ENCODE peak calls at places on chromosomes 6 and 20, in eight cellular contexts. V is astrocyte, K is kidney, N is GM23248, I is spleen, X is mammary epithelial cell, D is body of pancreas, O is tibial artery. B is an unnamed sample.

GRCh38 chr6:33851959-33852358 is 48.2 kb upstream of the MLN start:
- DNase-seq in V (no peak), K (peak; percentile 58), N (peak; percentile 49), I (no peak), X (no peak), D (no peak), O (no peak), B (no peak)

GRCh38 chr20:24622856-24623255 is 153.4 kb downstream of the SYNDIG1 start:
- DNase-seq in V (no peak), K (no peak), N (no peak), I (no peak), X (no peak), D (no peak), O (no peak), B (no peak)

GRCh38 chr20:57746832-57747404 is 37.1 kb upstream of the PMEPA1 start:
- DNase-seq in V (no peak), K (peak; percentile 27), N (no peak), I (peak; percentile 39), X (no peak), D (no peak), O (no peak), B (no peak)

GRCh38 chr20:19426356-19426755 is 213.9 kb downstream of the SLC24A3 start:
- DNase-seq in V (no peak), K (no peak), N (no peak), I (no peak), X (no peak), D (no peak), O (no peak), B (no peak)

GRCh38 chr6:30769088-30769852 is 24.9 kb upstream of the IER3 start:
- DNase-seq in V (peak; percentile 97), K (peak; percentile 91), N (peak; percentile 98), I (no peak), X (peak; percentile 95), D (peak; percentile 71), O (no peak), B (peak; percentile 25)

GRCh38 chr6:40252531-40253258 is 318.4 kb upstream of the MOCS1 start:
- DNase-seq in V (no peak), K (no peak), N (no peak), I (no peak), X (no peak), D (no peak), O (no peak), B (no peak)

GRCh38 chr6:132725471-132725870 is 11.6 kb upstream of the VNN1 start:
- DNase-seq in V (no peak), K (no peak), N (no peak), I (no peak), X (no peak), D (no peak), O (no peak), B (no peak)

GRCh38 chr6:123676793-123677192 is 40.0 kb upstream of the TRDN start:
- DNase-seq in V (no peak), K (no peak), N (no peak), I (no peak), X (no peak), D (no peak), O (no peak), B (no peak)

GRCh38 chr20:57498425-57499400 is 26.2 kb downstream of the CTCFL start:
- DNase-seq in V (no peak), K (no peak), N (peak; percentile 50), I (no peak), X (no peak), D (no peak), O (no peak), B (no peak)

GRCh38 chr6:30705620-30706019 is 11.5 kb downstream of the MDC1 start:
- DNase-seq in V (no peak), K (peak; percentile 20), N (no peak), I (peak; percentile 22), X (no peak), D (no peak), O (peak; percentile 24), B (no peak)

GRCh38 chr6:134651519-134651918 is 298.4 kb downstream of the ALDH8A1 start:
- DNase-seq in V (no peak), K (no peak), N (no peak), I (no peak), X (no peak), D (no peak), O (no peak), B (no peak)

GRCh38 chr20:17936306-17936790 is 32.2 kb downstream of the SNX5 start:
- DNase-seq in V (no peak), K (no peak), N (peak; percentile 53), I (no peak), X (no peak), D (no peak), O (no peak), B (no peak)

GRCh38 chr20:59137532-59137931 is 26.1 kb upstream of the ZNF831 start:
- DNase-seq in V (no peak), K (no peak), N (no peak), I (no peak), X (no peak), D (no peak), O (no peak), B (no peak)

GRCh38 chr6:51963980-51964379 is 123.4 kb downstream of the PKHD1 start:
- DNase-seq in V (no peak), K (no peak), N (no peak), I (no peak), X (no peak), D (no peak), O (no peak), B (no peak)

GRCh38 chr6:51962355-51962754 is 125.1 kb downstream of the PKHD1 start:
- DNase-seq in V (no peak), K (no peak), N (no peak), I (no peak), X (no peak), D (no peak), O (no peak), B (no peak)

GRCh38 chr6:51972659-51973058 is 114.8 kb downstream of the PKHD1 start:
- DNase-seq in V (no peak), K (no peak), N (no peak), I (no peak), X (no peak), D (no peak), O (no peak), B (no peak)

GRCh38 chr6:51965222-51965801 is 122.1 kb downstream of the PKHD1 start:
- DNase-seq in V (no peak), K (no peak), N (no peak), I (no peak), X (no peak), D (no peak), O (no peak), B (no peak)

DNA sequence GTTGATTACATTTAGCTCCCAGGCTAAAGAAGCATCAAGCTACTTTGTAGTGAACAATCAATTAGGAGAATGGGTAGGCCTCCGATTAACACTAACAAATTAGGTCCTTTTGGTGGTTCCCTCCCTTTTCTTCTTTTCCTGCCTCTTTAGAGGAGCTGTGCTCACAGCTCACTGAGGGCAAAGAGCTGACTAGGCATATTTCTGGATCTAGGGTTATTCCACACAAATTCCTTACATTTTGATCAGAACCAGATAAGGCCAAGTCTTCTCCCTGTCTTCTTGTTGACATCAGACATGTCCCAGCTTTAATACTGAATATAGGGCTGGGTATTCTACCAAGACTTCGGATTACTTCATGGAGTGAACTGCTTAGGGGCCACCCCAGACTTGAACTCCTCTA is 119.1 kb downstream of the PKHD1 start:
- DNase-seq in V (no peak), K (no peak), N (no peak), I (no peak), X (no peak), D (no peak), O (no peak), B (no peak)
- H3K4me3 ChIP-seq in V (no peak overlapping the region), K (no peak overlapping the region), N (no peak overlapping the region), I (no peak overlapping the region), X (no peak overlapping the region), D (no peak overlapping the region), O (no peak overlapping the region), B (no peak overlapping the region)

DNA sequence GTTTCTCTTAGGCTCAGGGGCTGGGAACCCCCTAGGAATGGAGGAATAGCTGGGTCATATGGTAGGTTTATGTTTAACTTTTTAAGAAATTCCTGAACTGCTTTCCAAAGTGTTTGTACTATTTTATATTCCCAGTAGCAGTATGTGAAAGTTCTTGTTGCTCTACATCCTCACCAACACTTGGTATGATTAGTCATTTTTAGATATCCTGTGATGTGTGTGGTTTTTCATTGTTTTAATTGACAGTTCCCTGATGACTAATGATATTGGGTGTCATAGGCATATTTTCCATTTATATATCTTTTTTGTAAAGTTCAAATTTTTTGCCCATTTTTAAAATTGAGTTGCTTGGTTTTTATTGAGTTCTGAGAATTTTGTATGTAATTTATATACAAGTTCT is 72.3 kb downstream of the SLC16A10 start:
- DNase-seq in V (no peak), K (no peak), N (no peak), I (no peak), X (peak; percentile 10), D (no peak), O (no peak), B (peak; percentile 33)
- H3K9me3 ChIP-seq in V (no peaks in the 10 kb centered on the region), K (no peaks in the 10 kb centered on the region), N (no peaks in the 10 kb centered on the region), I (peaks cover 22% of the 10 kb centered on the region), X (no peaks in the 10 kb centered on the region), D (no peaks in the 10 kb centered on the region), O (peaks cover 12% of the 10 kb centered on the region), B (peaks cover 30% of the 10 kb centered on the region)

GRCh38 chr6:108581237-108581931 is 20.7 kb downstream of the FOXO3 start:
- DNase-seq in V (peak; percentile 91), K (no peak), N (peak; percentile 77), I (no peak), X (peak; percentile 77), D (no peak), O (no peak), B (no peak)

GRCh38 chr6:108578595-108579038 is 17.9 kb downstream of the FOXO3 start:
- DNase-seq in V (peak; percentile 78), K (no peak), N (peak; percentile 64), I (no peak), X (no peak), D (no peak), O (no peak), B (no peak)

GRCh38 chr6:108581932-108582500 is 21.3 kb downstream of the FOXO3 start:
- DNase-seq in V (no peak), K (no peak), N (peak; percentile 52), I (no peak), X (no peak), D (no peak), O (no peak), B (no peak)

GRCh38 chr6:108582618-108583017 is 21.9 kb downstream of the FOXO3 start:
- DNase-seq in V (no peak), K (no peak), N (no peak), I (no peak), X (no peak), D (no peak), O (no peak), B (no peak)

GRCh38 chr6:108580645-108581044 is 19.9 kb downstream of the FOXO3 start:
- DNase-seq in V (no peak), K (no peak), N (no peak), I (no peak), X (no peak), D (no peak), O (no peak), B (no peak)
- H3K4me3 ChIP-seq in V (peak overlapping the region; percentile 47), K (no peak overlapping the region), N (peak overlapping the region; percentile 58), I (no peak overlapping the region), X (no peak overlapping the region), D (no peak overlapping the region), O (no peak overlapping the region), B (peak overlapping the region; percentile 56)

DNA sequence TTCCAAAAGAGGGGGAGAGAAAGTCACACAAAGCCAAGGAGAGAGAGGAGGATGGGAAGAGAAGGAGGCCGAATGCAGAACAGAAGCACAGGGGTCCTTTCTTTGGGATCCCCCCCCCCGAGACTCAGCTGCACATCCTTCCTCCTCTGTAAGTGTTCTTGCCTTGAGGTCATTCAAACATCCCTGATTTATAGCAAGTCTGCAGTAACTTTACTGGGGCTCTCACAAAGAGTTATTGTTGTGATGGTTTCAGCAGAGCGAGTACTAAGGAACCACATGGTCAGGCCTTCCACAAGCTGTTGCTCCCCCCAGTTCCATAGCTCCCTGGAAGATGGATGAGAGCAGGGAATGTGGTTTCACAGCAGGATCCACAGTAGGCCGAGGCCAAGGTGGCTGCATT is 351.5 kb upstream of the CDH4 start:
- DNase-seq in V (no peak), K (no peak), N (no peak), I (no peak), X (no peak), D (no peak), O (no peak), B (no peak)
- H3K9me3 ChIP-seq in V (peaks cover 9% of the 10 kb centered on the region), K (no peaks in the 10 kb centered on the region), N (no peaks in the 10 kb centered on the region), I (peaks cover 15% of the 10 kb centered on the region), X (no peaks in the 10 kb centered on the region), D (no peaks in the 10 kb centered on the region), O (no peaks in the 10 kb centered on the region), B (peaks cover 2% of the 10 kb centered on the region)

B was measured in CD4-positive, CD25-positive, alpha-beta regulatory T cell.